ENCODE peak calls at places on chromosomes 1 and 21, in five cellular contexts. K is A549, F is HepG2, N is K562, W is GM12878. Y is an unnamed sample.

GRCh38 chr1:53511933-53512806 is 53.0 kb downstream of the DMRTB1 start:
- DNase-seq in W (no peak), N (no peak), F (no peak), K (no peak), Y (no peak)

GRCh38 chr1:36133484-36133883 is 8.5 kb upstream of the COL8A2 start:
- DNase-seq in N (no peak), K (peak), W (no peak), F (no peak), Y (no peak)

GRCh38 chr1:205484985-205485967 is 19.2 kb upstream of the CDK18 start:
- DNase-seq in W (no peak), N (peak), F (peak), K (peak), Y (peak)

GRCh38 chr1:6794164-6794563 is 8.9 kb downstream of the CAMTA1 start:
- DNase-seq in N (no peak), F (peak), W (no peak), K (peak), Y (peak)

GRCh38 chr1:62407398-62408009 is 29.3 kb upstream of the USP1 start:
- DNase-seq in N (peak), F (peak), K (peak), W (no peak), Y (peak)

GRCh38 chr1:12450831-12451559 is 167.0 kb downstream of the DHRS3 start:
- DNase-seq in N (no peak), W (no peak), F (no peak), K (no peak), Y (no peak)

GRCh38 chr1:196063952-196064351 is 544.3 kb downstream of the KCNT2 start:
- DNase-seq in W (no peak), N (no peak), K (no peak), F (no peak), Y (no peak)

GRCh38 chr1:166628259-166628658 is 211.0 kb upstream of the POGK start:
- DNase-seq in K (no peak), N (no peak), F (no peak), W (no peak), Y (no peak)

GRCh38 chr1:121519042-121519755 is 334.4 kb downstream of the SRGAP2C start:
- DNase-seq in W (no peak), N (peak), F (peak), K (peak), Y (peak)

GRCh38 chr1:9454494-9455066 is 84.7 kb upstream of the SLC25A33 start:
- DNase-seq in K (no peak), F (no peak), W (no peak), N (no peak), Y (no peak)

GRCh38 chr1:168932539-168932938 is 174.0 kb upstream of the ATP1B1 start:
- DNase-seq in K (no peak), W (no peak), N (no peak), F (no peak), Y (no peak)

GRCh38 chr21:44840771-44841170 is 22.9 kb upstream of the SUMO3 start:
- DNase-seq in F (no peak), W (no peak), N (no peak), K (no peak), Y (no peak)

GRCh38 chr21:27513825-27514224 is 546.9 kb upstream of the ADAMTS5 start:
- DNase-seq in W (no peak), K (no peak), F (no peak), N (no peak), Y (no peak)

GRCh38 chr21:16572032-16572431 is 842.2 kb downstream of the USP25 start:
- DNase-seq in F (no peak), N (no peak), W (no peak), K (no peak), Y (no peak)

GRCh38 chr1:65773391-65773790 is 19.3 kb upstream of the PDE4B start:
- DNase-seq in N (no peak), W (no peak), F (no peak), K (no peak), Y (no peak)

GRCh38 chr21:34202553-34203332 is 129.4 kb downstream of the MRPS6 start:
- DNase-seq in F (no peak), N (no peak), K (no peak), W (no peak), Y (peak)

GRCh38 chr1:110490791-110491451 is 28.1 kb downstream of the KCNA10 start:
- DNase-seq in N (no peak), W (no peak), K (no peak), F (no peak), Y (no peak)

GRCh38 chr1:182589931-182590330 is 875 bp upstream of the RNASEL start:
- DNase-seq in F (no peak), N (no peak), K (no peak), W (no peak), Y (no peak)

GRCh38 chr1:59556802-59557548 is 257.8 kb upstream of the HOOK1 start:
- DNase-seq in N (no peak), K (no peak), W (no peak), F (peak), Y (no peak)

GRCh38 chr1:153490272-153491051 is 30.0 kb upstream of the S100A7 start:
- DNase-seq in K (peak), F (no peak), W (no peak), N (no peak), Y (peak)

GRCh38 chr1:153495536-153495935 is 35.1 kb upstream of the S100A7 start:
- DNase-seq in F (no peak), K (no peak), W (no peak), N (no peak), Y (no peak)

GRCh38 chr1:153498746-153499145 is 37.0 kb downstream of the S100A6 start:
- DNase-seq in F (no peak), K (no peak), W (no peak), N (no peak), Y (no peak)

GRCh38 chr1:153493343-153493960 is 33.0 kb upstream of the S100A7 start:
- DNase-seq in W (no peak), K (no peak), N (no peak), F (no peak), Y (no peak)

GRCh38 chr1:153494976-153495535 is 34.6 kb upstream of the S100A7 start:
- DNase-seq in F (peak), N (peak), W (no peak), K (peak), Y (peak)
- TF ChIP-seq JUNB in F (no peak), N (no peak), W (no peak), K (no peak), Y (no peak)

GRCh38 chr1:27523666-27524020 is 33.7 kb upstream of the WASF2 start:
- DNase-seq in W (no peak), N (no peak), F (no peak), K (no peak), Y (no peak)

GRCh38 chr1:27527857-27528700 is 38.1 kb upstream of the WASF2 start:
- DNase-seq in F (no peak), W (no peak), K (no peak), N (no peak), Y (peak)

GRCh38 chr1:27526569-27527222 is 36.7 kb upstream of the WASF2 start:
- DNase-seq in N (peak), K (no peak), W (no peak), F (peak), Y (no peak)

GRCh38 chr1:27527223-27527856 is 37.4 kb upstream of the WASF2 start:
- DNase-seq in F (no peak), K (no peak), N (peak), W (no peak), Y (peak)

DNA sequence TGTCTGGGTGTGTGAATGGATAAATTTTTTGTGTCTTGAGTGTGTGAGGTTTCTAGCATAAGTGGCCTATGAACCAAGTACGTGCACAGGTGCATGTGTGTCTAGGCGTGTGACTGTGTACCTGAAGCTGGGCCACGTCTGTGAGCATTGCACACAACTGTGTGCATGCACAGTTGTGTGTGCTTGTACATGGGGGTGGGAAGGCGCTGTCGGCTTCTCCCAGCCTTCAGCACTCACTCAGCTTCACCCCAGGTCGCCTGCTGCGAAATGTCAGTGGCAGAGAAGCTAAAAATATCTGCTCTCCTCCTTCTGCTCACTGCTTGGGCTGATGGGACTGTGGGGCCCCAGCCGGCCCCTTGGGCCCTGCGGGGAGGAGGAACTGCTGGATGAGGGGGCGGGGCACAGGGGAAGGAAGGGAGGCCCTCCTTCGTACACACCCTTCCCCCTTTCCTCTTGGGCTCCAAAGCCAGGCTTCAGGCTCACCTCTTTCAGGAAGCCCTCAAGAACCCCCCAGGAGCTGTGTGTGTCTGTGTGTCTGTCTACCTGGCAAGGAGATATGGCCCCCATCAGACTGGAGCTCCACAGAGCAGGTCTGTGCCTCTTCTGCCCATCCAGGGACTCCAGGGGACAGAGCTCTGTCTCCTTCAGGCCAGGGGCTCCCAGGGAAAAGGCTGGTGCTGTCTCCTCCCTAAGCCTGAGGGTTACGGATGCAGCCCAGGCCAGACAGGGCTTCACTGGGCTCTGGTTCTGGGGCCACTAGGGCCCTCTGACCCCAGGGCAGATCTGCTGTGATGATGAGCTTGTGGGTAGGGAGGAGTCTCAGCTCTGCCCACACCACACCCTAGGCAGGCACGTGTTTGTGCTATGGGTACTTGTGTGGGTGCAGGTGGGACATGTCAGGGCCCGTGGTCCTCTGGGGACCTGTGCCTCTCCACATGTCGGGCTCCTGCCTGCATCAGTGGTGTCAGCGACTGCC is 35.6 kb upstream of the WASF2 start:
- DNase-seq in F (no peak), N (peak), K (no peak), W (peak), Y (peak)
- TF ChIP-seq JUNB in F (no peak), N (no peak), K (no peak), W (no peak), Y (no peak)

GRCh38 chr1:207964195-207964966 is 53.5 kb upstream of the CD34 start:
- DNase-seq in W (no peak), F (no peak), N (peak), K (no peak), Y (no peak)
- TF ChIP-seq JUNB in W (no peak), F (no peak), N (no peak), K (no peak), Y (no peak)

GRCh38 chr1:215321802-215322201 is 239.3 kb downstream of the KCNK2 start:
- DNase-seq in F (no peak), N (no peak), K (no peak), W (no peak), Y (no peak)
- TF ChIP-seq JUNB in F (no peak), N (no peak), K (no peak), W (no peak), Y (no peak)

DNA sequence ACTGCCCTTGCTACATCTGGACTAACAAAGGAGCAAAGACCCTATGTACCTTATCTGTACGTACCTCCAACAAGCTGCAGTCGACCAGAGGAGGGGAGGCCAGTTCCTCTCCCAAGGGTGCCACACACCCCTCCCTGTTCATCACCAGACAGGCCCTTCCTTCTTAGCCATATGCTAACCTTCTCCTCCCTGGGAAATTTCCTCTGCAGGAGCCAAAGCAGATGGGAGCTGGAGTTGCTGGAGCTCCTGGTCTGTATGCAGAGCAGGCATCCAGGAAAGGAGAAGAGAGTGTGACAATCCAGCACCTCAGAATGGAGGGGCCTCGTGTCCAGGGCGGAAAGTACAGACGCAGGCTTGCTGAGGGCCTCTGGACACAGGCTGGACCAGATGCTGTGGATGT is 48.5 kb downstream of the C8B start:
- DNase-seq in W (no peak), N (no peak), F (no peak), K (no peak), Y (no peak)
- TF ChIP-seq JUNB in W (no peak), N (no peak), F (no peak), K (no peak), Y (no peak)

GRCh38 chr1:158115126-158115525 is 65.6 kb upstream of the CD1D start:
- DNase-seq in N (no peak), K (no peak), W (no peak), F (no peak), Y (no peak)

GRCh38 chr1:158116768-158117167 is 63.9 kb upstream of the CD1D start:
- DNase-seq in N (peak), F (no peak), W (no peak), K (no peak), Y (no peak)

GRCh38 chr1:158118713-158119402 is 61.8 kb upstream of the CD1D start:
- DNase-seq in W (no peak), K (no peak), N (no peak), F (no peak), Y (no peak)

GRCh38 chr1:158117854-158118691 is 62.6 kb upstream of the CD1D start:
- DNase-seq in N (peak), K (peak), F (peak), W (no peak), Y (peak)

DNA sequence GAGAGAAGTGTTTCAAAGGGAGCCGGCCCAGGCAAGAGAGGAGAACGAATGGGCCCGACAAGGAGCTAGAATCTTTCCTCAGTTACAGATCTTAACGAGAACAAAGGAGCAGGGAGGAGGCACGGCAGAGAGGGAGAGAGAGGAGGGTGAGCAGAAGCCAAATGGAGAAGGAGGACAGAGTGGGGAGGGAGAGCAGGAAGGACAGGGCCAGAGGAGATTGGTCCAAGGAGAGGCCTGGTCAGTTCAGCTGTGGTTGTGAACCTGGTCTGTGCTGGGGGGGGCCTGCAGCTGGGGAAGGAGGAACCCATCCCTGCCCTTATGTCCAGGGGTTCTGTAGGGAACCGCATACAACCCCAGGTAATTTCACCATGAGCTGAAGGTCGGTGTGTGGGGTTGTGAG is 64.4 kb upstream of the CD1D start:
- DNase-seq in F (no peak), N (no peak), K (no peak), W (no peak), Y (no peak)
- TF ChIP-seq JUNB in F (no peak), N (no peak), K (no peak), W (no peak), Y (no peak)

Y was measured in GM23338.